ENCODE peak calls at places on chromosomes 12 and 14, in six cellular contexts. K, P, H, G, E and B are unnamed samples. For H3K4me1, the result is how much of the 10 kb centered on the place peaks cover.

GRCh38 chr14:59850458-59850857 is 20.1 kb downstream of the RTN1 start:
- DNase-seq in K (no peak), P (no peak), H (no peak), G (no peak), E (no peak), B (no peak)

GRCh38 chr12:112032292-112032691 is 19.1 kb downstream of the ERP29 start:
- DNase-seq in K (no peak), P (no peak), H (no peak), G (no peak), E (no peak), B (no peak)

GRCh38 chr14:81302613-81303012 is 81.9 kb upstream of the GTF2A1 start:
- DNase-seq in K (no peak), P (no peak), H (no peak), G (no peak), E (no peak), B (no peak)

GRCh38 chr14:100132903-100133510 is 26.4 kb downstream of the DEGS2 start:
- DNase-seq in K (no peak), P (no peak), H (no peak), G (no peak), E (no peak), B (no peak)

GRCh38 chr14:102554835-102555819 is 37.3 kb upstream of the RCOR1 start:
- DNase-seq in K (peak), P (peak), H (peak), G (no peak), E (peak), B (peak)

GRCh38 chr12:95942106-95942531 is 295 bp downstream of the CCDC38 start:
- DNase-seq in K (no peak), P (no peak), H (peak), G (no peak), E (no peak), B (peak)

GRCh38 chr14:54211562-54212308 is 185.1 kb upstream of the CDKN3 start:
- DNase-seq in K (no peak), P (no peak), H (no peak), G (no peak), E (no peak), B (no peak)

GRCh38 chr14:74913393-74913792 is 9.7 kb downstream of the RPS6KL1 start:
- DNase-seq in K (no peak), P (no peak), H (no peak), G (no peak), E (no peak), B (no peak)

GRCh38 chr12:108622425-108622824 is 11.3 kb downstream of the SELPLG start:
- DNase-seq in K (no peak), P (peak), H (no peak), G (no peak), E (peak), B (peak)

GRCh38 chr14:31842905-31843304 is 234.2 kb upstream of the ARHGAP5 start:
- DNase-seq in K (no peak), P (no peak), H (no peak), G (no peak), E (no peak), B (no peak)

GRCh38 chr14:65501328-65501727 is 88.8 kb downstream of the FUT8 start:
- DNase-seq in K (no peak), P (no peak), H (no peak), G (no peak), E (no peak), B (no peak)

GRCh38 chr14:69620211-69620611 is 8.8 kb downstream of the SUSD6 start:
- DNase-seq in K (no peak), P (no peak), H (peak), G (no peak), E (no peak), B (no peak)

GRCh38 chr14:55317907-55318306 is 46.7 kb downstream of the FBXO34 start:
- DNase-seq in K (no peak), P (no peak), H (no peak), G (no peak), E (no peak), B (no peak)
- H3K27ac ChIP-seq in K (no peak), P (no peak), H (no peak), G (no peak), E (no peak), B (no peak)

GRCh38 chr14:77607741-77608302 is 8.6 kb downstream of the SPTLC2 start:
- DNase-seq in K (no peak), P (no peak), H (no peak), G (no peak), E (peak), B (no peak)

GRCh38 chr14:77613207-77613606 is 3.2 kb downstream of the SPTLC2 start:
- DNase-seq in K (no peak), P (no peak), H (no peak), G (no peak), E (no peak), B (no peak)

GRCh38 chr14:77612011-77612620 is 4.3 kb downstream of the SPTLC2 start:
- DNase-seq in K (no peak), P (no peak), H (no peak), G (no peak), E (no peak), B (no peak)

GRCh38 chr14:77610553-77610952 is 5.9 kb downstream of the SPTLC2 start:
- DNase-seq in K (no peak), P (no peak), H (no peak), G (no peak), E (no peak), B (no peak)

DNA sequence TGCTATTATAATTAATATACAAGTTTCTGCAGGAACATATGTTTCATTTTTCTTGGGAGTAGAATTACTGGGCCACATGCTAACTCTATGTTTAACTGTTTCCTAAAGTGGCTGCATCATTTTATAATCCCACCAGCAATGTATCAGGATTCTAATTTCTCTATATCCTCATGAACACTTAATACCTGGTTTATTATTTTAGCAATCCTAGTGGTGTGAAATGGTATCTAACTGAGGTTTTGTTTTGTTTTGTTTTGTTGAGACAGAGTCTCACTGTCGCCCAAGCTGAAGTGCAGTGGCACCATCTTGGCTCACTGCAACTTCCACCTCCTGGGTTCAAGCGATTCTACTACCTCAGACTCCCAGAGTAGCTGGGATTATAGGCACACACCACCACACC is 6.5 kb downstream of the SPTLC2 start:
- DNase-seq in K (no peak), P (no peak), H (no peak), G (no peak), E (no peak), B (no peak)
- H3K4me1 ChIP-seq in K (under half), P (under half), H (half or more), G (under half), E (under half), B (under half)

GRCh38 chr12:18135086-18135485 is 45.1 kb upstream of the RERGL start:
- DNase-seq in K (no peak), P (no peak), H (no peak), G (no peak), E (no peak), B (no peak)

GRCh38 chr12:18139254-18139653 is 49.3 kb upstream of the RERGL start:
- DNase-seq in K (no peak), P (no peak), H (no peak), G (no peak), E (no peak), B (no peak)

GRCh38 chr12:18130855-18131254 is 40.9 kb upstream of the RERGL start:
- DNase-seq in K (no peak), P (no peak), H (no peak), G (no peak), E (no peak), B (no peak)

GRCh38 chr12:18139989-18140596 is 50.1 kb upstream of the RERGL start:
- DNase-seq in K (no peak), P (no peak), H (no peak), G (no peak), E (no peak), B (peak)

DNA sequence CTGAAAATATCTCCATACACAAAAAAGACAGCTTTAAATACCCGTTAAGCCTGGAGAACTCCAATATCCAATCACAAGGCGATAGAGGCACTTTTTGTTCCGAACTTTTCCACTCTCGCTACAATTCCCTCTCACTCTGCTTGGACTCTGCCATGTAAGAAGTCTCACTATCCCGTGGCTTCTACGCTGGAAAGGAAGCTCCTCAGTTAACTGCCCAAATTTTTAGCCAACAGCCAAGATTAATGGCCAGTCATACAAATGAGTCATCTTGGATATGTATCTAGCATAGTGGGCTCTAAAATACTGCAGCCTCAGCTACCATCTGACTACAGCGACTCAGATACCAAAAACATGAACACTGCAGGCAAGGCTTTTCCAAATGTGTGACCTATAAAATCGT is 45.5 kb upstream of the RERGL start:
- DNase-seq in K (no peak), P (no peak), H (no peak), G (no peak), E (no peak), B (no peak)
- H3K4me3 ChIP-seq in K (no peak), P (no peak), H (no peak), G (no peak), E (no peak), B (no peak)

GRCh38 chr12:128867466-128867865 is 14.2 kb downstream of the GLT1D1 start:
- DNase-seq in K (no peak), P (no peak), H (no peak), G (no peak), E (no peak), B (no peak)

GRCh38 chr12:128872303-128872702 is 19.0 kb downstream of the GLT1D1 start:
- DNase-seq in K (no peak), P (no peak), H (no peak), G (no peak), E (no peak), B (no peak)

GRCh38 chr12:128876559-128876958 is 23.3 kb downstream of the GLT1D1 start:
- DNase-seq in K (no peak), P (no peak), H (no peak), G (no peak), E (no peak), B (no peak)

GRCh38 chr12:128871516-128871892 is 18.2 kb downstream of the GLT1D1 start:
- DNase-seq in K (no peak), P (no peak), H (no peak), G (no peak), E (no peak), B (no peak)
- H3K27ac ChIP-seq in K (no peak), P (no peak), H (no peak), G (no peak), E (no peak), B (no peak)